ENCODE peak calls at places on chromosomes 6 and 20, in four cellular contexts. K is A549, I is WTC11, N is HepG2. G is an unnamed sample.

GRCh38 chr20:32975698-32976674 is 28.2 kb downstream of the SUN5 start:
- DNase-seq in N (peak), I (peak), K (no peak), G (no peak)

GRCh38 chr6:156454867-156455266 is 322.3 kb upstream of the ARID1B start:
- DNase-seq in N (no peak), K (no peak), I (no peak), G (no peak)

GRCh38 chr6:125294036-125294435 is 7.7 kb downstream of the HDDC2 start:
- DNase-seq in I (no peak), N (no peak), K (no peak), G (no peak)

GRCh38 chr6:7974553-7974931 is 64.0 kb upstream of the TXNDC5 start:
- DNase-seq in N (no peak), I (no peak), K (no peak), G (no peak)

GRCh38 chr6:12417191-12417590 is 127.0 kb downstream of the EDN1 start:
- DNase-seq in K (no peak), N (no peak), I (no peak), G (no peak)

GRCh38 chr6:161444966-161445799 is 171.3 kb upstream of the AGPAT4 start:
- DNase-seq in K (no peak), N (no peak), I (no peak), G (no peak)

GRCh38 chr20:24027229-24027628 is 38.6 kb upstream of the GGTLC1 start:
- DNase-seq in I (no peak), N (no peak), K (no peak), G (peak)

GRCh38 chr20:34215711-34216381 is 25.4 kb upstream of the ASIP start:
- DNase-seq in N (peak), K (peak), I (peak), G (peak)

GRCh38 chr6:125944434-125944816 is 12.1 kb upstream of the HINT3 start:
- DNase-seq in K (peak), I (no peak), N (peak), G (peak)

GRCh38 chr6:30219244-30219643 is 6.0 kb upstream of the TRIM26 start:
- DNase-seq in N (peak), I (peak), K (peak), G (peak)

GRCh38 chr20:50389437-50389807 is 120.8 kb upstream of the PTPN1 start:
- DNase-seq in N (peak), I (no peak), K (no peak), G (no peak)

GRCh38 chr6:30876039-30876730 is 8.1 kb upstream of the DDR1 start:
- DNase-seq in K (no peak), I (no peak), N (no peak), G (no peak)

GRCh38 chr6:139137716-139138115 is 2.8 kb downstream of the HECA start:
- DNase-seq in I (no peak), N (no peak), K (no peak), G (no peak)

GRCh38 chr6:138543648-138544047 is 44.4 kb upstream of the NHSL1 start:
- DNase-seq in N (peak), K (no peak), I (no peak), G (no peak)

GRCh38 chr6:112286010-112286409 is 31.6 kb upstream of the LAMA4 start:
- DNase-seq in K (no peak), N (no peak), I (no peak), G (peak)

GRCh38 chr6:159404296-159404695 is 235.1 kb downstream of the FNDC1 start:
- DNase-seq in N (no peak), I (no peak), K (no peak), G (no peak)

GRCh38 chr6:37209461-37210205 is 39.7 kb downstream of the PIM1 start:
- DNase-seq in N (no peak), I (no peak), K (no peak), G (no peak)

GRCh38 chr20:33431797-33432381 is 11.7 kb downstream of the SNTA1 start:
- DNase-seq in K (no peak), N (peak), I (no peak), G (no peak)

GRCh38 chr6:99612551-99613397 is 6.1 kb downstream of the PRDM13 start:
- DNase-seq in K (no peak), I (no peak), N (no peak), G (no peak)

GRCh38 chr6:3884007-3884745 is 35.0 kb downstream of the FAM50B start:
- DNase-seq in K (peak), I (no peak), N (no peak), G (no peak)

GRCh38 chr6:27144740-27145079 is 102.8 kb upstream of the PRSS16 start:
- DNase-seq in N (no peak), I (no peak), K (no peak), G (no peak)

GRCh38 chr6:148524509-148524908 is 181.9 kb downstream of the SASH1 start:
- DNase-seq in K (no peak), N (no peak), I (no peak), G (no peak)

GRCh38 chr6:89952696-89953095 is 58.4 kb downstream of the GJA10 start:
- DNase-seq in K (no peak), I (no peak), N (no peak), G (peak)

GRCh38 chr6:100879317-100879716 is 1.8 kb downstream of the ASCC3 start:
- DNase-seq in K (no peak), I (no peak), N (no peak), G (no peak)

GRCh38 chr6:113813207-113813606 is 43.9 kb upstream of the MARCKS start:
- DNase-seq in K (no peak), I (no peak), N (no peak), G (no peak)

GRCh38 chr6:54655162-54655561 is 191.4 kb upstream of the FAM83B start:
- DNase-seq in I (no peak), K (no peak), N (no peak), G (no peak)

GRCh38 chr6:129546702-129547101 is 163.3 kb downstream of the ARHGAP18 start:
- DNase-seq in I (no peak), N (no peak), K (no peak), G (no peak)

GRCh38 chr20:17228624-17229061 is 1.8 kb downstream of the PCSK2 start:
- DNase-seq in N (no peak), K (no peak), I (peak), G (no peak)

GRCh38 chr20:16580127-16580526 is 6.9 kb upstream of the KIF16B start:
- DNase-seq in I (no peak), N (no peak), K (peak), G (no peak)

GRCh38 chr6:116278853-116279231 is 888 bp downstream of the TSPYL1 start:
- DNase-seq in N (peak), K (peak), I (no peak), G (no peak)

GRCh38 chr20:50366270-50367103 is 143.7 kb upstream of the PTPN1 start:
- DNase-seq in K (peak), I (no peak), N (peak), G (no peak)

GRCh38 chr6:28353356-28353755 is 3.6 kb downstream of the ZKSCAN3 start:
- DNase-seq in N (no peak), I (no peak), K (no peak), G (no peak)

GRCh38 chr6:28349344-28349891 is 329 bp upstream of the ZKSCAN3 start:
- DNase-seq in I (no peak), K (no peak), N (no peak), G (no peak)

GRCh38 chr6:28351087-28351486 is 1.3 kb downstream of the ZKSCAN3 start:
- DNase-seq in I (no peak), K (no peak), N (peak), G (no peak)

GRCh38 chr6:28349892-28350737 is at the start of gene ZKSCAN3:
- DNase-seq in N (peak), K (peak), I (peak), G (peak)

DNA sequence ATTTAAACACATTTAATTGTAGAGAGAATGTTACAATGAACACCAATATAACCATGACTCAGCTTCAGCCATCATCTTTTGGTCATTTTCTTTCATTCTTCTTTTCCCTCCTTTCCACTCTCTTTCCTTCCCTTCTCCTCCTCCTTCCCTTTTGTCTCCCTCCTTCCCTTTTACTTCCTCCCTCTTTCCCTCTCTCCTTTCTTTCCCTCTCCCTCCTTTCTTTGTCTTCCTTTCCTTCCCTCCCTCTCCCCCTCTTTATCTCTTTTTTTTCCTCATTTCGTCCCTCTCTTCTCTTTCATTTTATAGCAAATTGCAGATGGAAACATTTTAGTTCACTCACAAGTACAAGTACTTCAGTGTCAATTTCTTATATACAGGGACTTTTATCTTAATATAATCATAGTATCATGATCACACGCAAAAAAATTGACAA is 1.8 kb downstream of the ZKSCAN3 start:
- DNase-seq in K (no peak), I (no peak), N (no peak), G (no peak)
- TF ChIP-seq MAX in K (no peak), I (no peak), N (no peak), G (no peak)

DNA sequence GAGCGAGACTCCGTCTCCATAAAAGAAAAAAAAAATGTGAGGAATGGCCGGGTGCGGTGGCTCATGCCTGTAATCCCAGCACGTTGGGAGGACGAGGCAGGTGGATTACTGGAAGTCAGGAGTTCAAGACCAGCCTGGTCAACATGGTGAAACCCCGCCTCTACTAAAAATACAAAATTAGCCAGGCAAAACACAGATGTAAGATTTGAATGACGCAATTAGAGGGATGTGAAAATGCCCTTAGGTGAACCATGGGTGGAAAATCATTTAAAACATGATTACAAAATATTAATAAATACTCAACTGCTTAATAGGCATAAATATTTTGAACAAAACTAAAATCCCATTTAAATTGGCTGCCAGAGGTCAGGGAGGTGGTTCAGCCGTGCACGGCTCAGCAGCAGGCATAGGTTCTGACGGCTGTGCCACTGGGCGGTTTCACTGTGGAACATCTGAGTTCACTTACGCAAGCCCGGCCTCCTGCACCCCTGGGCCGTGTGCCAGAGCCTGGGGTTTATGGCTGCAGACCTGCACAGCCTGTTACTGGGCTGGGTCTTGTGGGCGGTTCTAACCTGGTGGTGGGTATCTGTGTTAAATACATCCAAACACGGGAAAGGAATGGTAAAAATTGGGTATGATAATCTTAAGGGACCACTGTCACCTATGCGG is 21.1 kb downstream of the COL9A3 start:
- DNase-seq in K (no peak), I (no peak), N (peak), G (peak)
- TF ChIP-seq MAX in K (no peak), I (no peak), N (no peak), G (no peak)

GRCh38 chr20:63089051-63089907 is 82.5 kb upstream of the BHLHE23 start:
- DNase-seq in N (no peak), I (peak), K (no peak), G (no peak)
- TF ChIP-seq MAX in N (no peak), I (no peak), K (no peak), G (no peak)

GRCh38 chr20:45912344-45912682 is 358 bp upstream of the PLTP start:
- DNase-seq in I (no peak), N (no peak), K (no peak), G (no peak)

GRCh38 chr20:45909817-45910669 is 1.9 kb downstream of the PLTP start:
- DNase-seq in N (no peak), K (no peak), I (no peak), G (peak)

GRCh38 chr20:45913105-45913504 is 1.1 kb upstream of the PLTP start:
- DNase-seq in K (no peak), N (no peak), I (no peak), G (no peak)

GRCh38 chr20:45910670-45911485 is 1.1 kb downstream of the PLTP start:
- DNase-seq in N (no peak), K (peak), I (peak), G (peak)

GRCh38 chr20:45911486-45912343 is at the start of gene PLTP:
- DNase-seq in K (no peak), I (peak), N (no peak), G (peak)
- TF ChIP-seq MAX in K (no peak), I (peak), N (peak), G (peak)

GRCh38 chr6:33738153-33738552 is 8.6 kb downstream of the IP6K3 start:
- DNase-seq in N (no peak), K (no peak), I (no peak), G (no peak)

GRCh38 chr6:33740204-33740608 is 6.5 kb downstream of the IP6K3 start:
- DNase-seq in K (no peak), N (peak), I (no peak), G (peak)

GRCh38 chr6:33740794-33741193 is 5.9 kb downstream of the IP6K3 start:
- DNase-seq in N (no peak), I (no peak), K (no peak), G (no peak)

GRCh38 chr6:33738879-33739278 is 7.8 kb downstream of the IP6K3 start:
- DNase-seq in K (no peak), N (no peak), I (no peak), G (no peak)

DNA sequence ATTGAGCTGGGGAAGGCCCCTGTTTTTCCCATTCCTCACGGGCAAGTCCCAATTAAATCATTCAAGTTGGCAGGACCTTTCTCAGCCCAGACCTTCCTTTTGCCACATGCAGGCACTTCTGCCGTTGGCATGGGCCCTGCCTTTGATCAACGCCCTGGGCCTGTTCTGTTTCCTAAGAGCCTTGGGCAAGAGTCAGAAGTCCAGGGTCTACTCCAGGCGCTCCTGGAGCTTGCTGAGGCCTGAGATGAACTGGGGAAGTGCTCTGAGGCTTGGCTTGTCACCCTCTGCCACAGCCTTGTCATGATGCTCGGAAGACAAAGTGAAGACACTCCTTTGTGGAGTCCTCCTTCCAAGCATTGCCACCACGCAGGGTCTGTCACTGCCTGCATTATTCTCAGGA is 7.1 kb downstream of the IP6K3 start:
- DNase-seq in N (no peak), K (no peak), I (no peak), G (no peak)
- TF ChIP-seq MAX in N (no peak), K (no peak), I (no peak), G (no peak)

DNA sequence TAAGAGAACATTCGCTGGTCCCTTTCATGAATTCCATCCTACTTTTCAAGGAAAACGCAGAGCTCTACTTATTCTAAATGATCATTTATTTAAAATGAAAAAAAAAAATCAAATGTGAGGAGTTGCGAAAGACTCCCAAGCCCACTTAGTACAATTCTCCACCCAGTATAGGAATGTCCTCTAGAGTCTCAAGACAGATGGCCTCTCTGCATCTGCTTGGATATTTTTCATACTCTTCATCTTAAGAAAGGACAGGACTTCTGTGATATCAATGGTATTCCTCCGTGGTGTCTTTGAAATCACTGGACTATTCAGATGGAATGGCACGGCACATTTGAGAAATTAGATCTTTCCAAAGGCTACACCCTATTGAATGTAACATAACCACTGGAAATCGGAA is 107.1 kb downstream of the PTPRK start:
- DNase-seq in N (no peak), K (no peak), I (no peak), G (no peak)
- TF ChIP-seq MAX in N (no peak), K (no peak), I (no peak), G (no peak)

DNA sequence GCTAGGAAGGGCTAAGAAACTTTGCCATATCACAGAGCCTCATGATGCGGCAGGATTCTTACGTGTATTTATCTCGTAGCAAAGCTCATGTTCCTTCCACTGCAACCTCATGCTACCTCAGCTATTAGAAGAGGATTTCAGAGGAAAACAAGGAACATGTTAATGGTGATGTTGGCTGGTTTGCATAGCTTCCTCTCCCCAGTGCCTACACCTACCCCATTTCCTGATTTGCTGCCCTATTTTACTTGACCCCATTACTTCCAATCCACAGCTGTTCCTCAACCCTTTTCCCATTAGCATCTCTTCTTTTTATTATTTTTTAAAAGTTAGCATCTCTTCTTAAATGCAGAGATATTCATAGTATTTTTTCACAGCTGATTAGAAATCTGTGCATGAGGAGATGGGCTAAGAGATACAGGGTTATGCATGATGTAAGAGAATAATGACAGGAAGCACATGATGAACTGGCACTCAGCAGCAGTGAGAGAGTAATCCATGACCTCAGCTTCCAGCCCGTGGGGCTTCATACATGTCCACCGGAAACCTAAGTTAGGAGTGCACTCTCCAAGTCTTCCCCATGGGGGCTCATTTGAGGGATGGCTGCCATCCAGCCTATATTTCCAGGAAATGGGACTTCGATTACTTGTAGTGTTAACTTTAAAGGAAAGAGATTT is 106.1 kb upstream of the ASF1A start:
- DNase-seq in I (no peak), N (no peak), K (no peak), G (no peak)
- TF ChIP-seq MAX in I (no peak), N (no peak), K (no peak), G (no peak)

GRCh38 chr20:9927224-9927623 is 88.3 kb upstream of the PAK5 start:
- DNase-seq in N (no peak), I (no peak), K (no peak), G (no peak)

GRCh38 chr20:9928281-9928737 is 89.4 kb upstream of the PAK5 start:
- DNase-seq in I (no peak), K (no peak), N (no peak), G (no peak)

GRCh38 chr20:9926476-9926875 is 87.6 kb upstream of the PAK5 start:
- DNase-seq in K (no peak), N (no peak), I (no peak), G (no peak)

GRCh38 chr20:9930142-9930541 is 91.3 kb upstream of the PAK5 start:
- DNase-seq in I (no peak), K (no peak), N (no peak), G (no peak)

DNA sequence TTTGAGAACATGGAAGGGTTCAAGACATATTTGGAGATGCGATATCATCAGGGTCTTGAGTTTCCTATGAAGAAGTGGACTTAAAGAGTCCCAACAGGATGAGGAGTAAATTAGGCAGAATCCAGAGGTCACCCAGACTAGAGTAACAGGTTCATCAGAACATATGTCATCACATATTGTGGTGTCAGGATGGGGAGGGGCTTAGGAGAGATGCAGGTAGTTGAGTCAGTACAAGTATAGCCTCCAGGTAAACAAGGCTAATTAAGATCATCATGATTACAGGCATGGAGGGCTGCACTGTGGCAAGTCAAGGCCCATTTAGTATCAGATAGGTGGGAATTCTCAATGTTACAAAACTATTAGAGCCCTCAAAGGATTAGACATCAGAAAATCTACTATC is 90.1 kb upstream of the PAK5 start:
- DNase-seq in N (no peak), K (no peak), I (no peak), G (no peak)
- TF ChIP-seq MAX in N (no peak), K (no peak), I (no peak), G (no peak)

GRCh38 chr6:170284866-170285469 is 5.9 kb downstream of the DLL1 start:
- DNase-seq in I (no peak), K (no peak), N (no peak), G (no peak)

GRCh38 chr6:170282512-170283158 is 8.2 kb downstream of the DLL1 start:
- DNase-seq in K (no peak), I (no peak), N (no peak), G (no peak)

GRCh38 chr6:170284126-170284773 is 6.6 kb downstream of the DLL1 start:
- DNase-seq in N (no peak), I (no peak), K (no peak), G (no peak)

GRCh38 chr6:170281331-170282292 is 9.3 kb downstream of the DLL1 start:
- DNase-seq in I (no peak), K (no peak), N (no peak), G (no peak)

GRCh38 chr6:170283212-170284081 is 7.4 kb downstream of the DLL1 start:
- DNase-seq in N (no peak), I (no peak), K (no peak), G (no peak)
- TF ChIP-seq MAX in N (no peak), I (no peak), K (no peak), G (no peak)

GRCh38 chr6:28648035-28648877 is 122.6 kb downstream of the GPX5 start:
- DNase-seq in K (peak), N (peak), I (peak), G (peak)
- TF ChIP-seq MAX in K (no peak), N (peak), I (no peak), G (peak)

G was measured in NB4.